ENCODE peak calls at places on chromosomes 2 and 18, in six cellular contexts. I, L, J, C, K and P are unnamed samples.

GRCh38 chr18:43068781-43069180 is 46.7 kb downstream of the RIT2 start:
- DNase-seq in I (no peak), L (no peak), J (no peak), C (no peak), K (no peak), P (no peak)

GRCh38 chr2:65666156-65666725 is 233.8 kb upstream of the SPRED2 start:
- DNase-seq in I (peak; percentile 70), L (no peak), J (no peak), C (peak; percentile 18), K (no peak), P (no peak)

GRCh38 chr2:12720181-12720580 is 3.4 kb downstream of the TRIB2 start:
- DNase-seq in I (peak; percentile 40), L (no peak), J (no peak), C (no peak), K (no peak), P (no peak)

GRCh38 chr18:77131652-77132368 is 773 bp downstream of the MBP start:
- DNase-seq in I (no peak), L (peak; percentile 29), J (peak; percentile 20), C (no peak), K (peak; percentile 85), P (no peak)

GRCh38 chr2:18266188-18266587 is 294.3 kb downstream of the RDH14 start:
- DNase-seq in I (no peak), L (no peak), J (no peak), C (no peak), K (no peak), P (no peak)

GRCh38 chr2:222203031-222203430 is 95.8 kb downstream of the PAX3 start:
- DNase-seq in I (no peak), L (no peak), J (no peak), C (peak; percentile 18), K (no peak), P (no peak)

GRCh38 chr2:111705711-111706323 is 178.2 kb downstream of the ANAPC1 start:
- DNase-seq in I (peak; percentile 89), L (peak; percentile 69), J (no peak), C (peak; percentile 100), K (no peak), P (no peak)

GRCh38 chr18:62938006-62938405 is 222.7 kb downstream of the PHLPP1 start:
- DNase-seq in I (peak; percentile 75), L (no peak), J (no peak), C (no peak), K (no peak), P (no peak)

GRCh38 chr18:50622865-50623393 is 63.0 kb downstream of the MAPK4 start:
- DNase-seq in I (no peak), L (no peak), J (no peak), C (no peak), K (peak; percentile 10), P (no peak)

GRCh38 chr2:239789711-239790110 is 235.4 kb downstream of the NDUFA10 start:
- DNase-seq in I (no peak), L (no peak), J (no peak), C (no peak), K (peak; percentile 41), P (no peak)

GRCh38 chr18:26621161-26622026 is 73.0 kb upstream of the KCTD1 start:
- DNase-seq in I (peak; percentile 36), L (no peak), J (no peak), C (no peak), K (no peak), P (no peak)

GRCh38 chr18:40698129-40698528 is 1256.9 kb upstream of the PIK3C3 start:
- DNase-seq in I (no peak), L (no peak), J (no peak), C (no peak), K (no peak), P (no peak)

GRCh38 chr2:9738718-9739496 is 104.4 kb upstream of the TAF1B start:
- DNase-seq in I (peak; percentile 12), L (no peak), J (no peak), C (no peak), K (peak; percentile 82), P (no peak)

GRCh38 chr2:2581331-2582159 is 250.5 kb upstream of the MYT1L start:
- DNase-seq in I (no peak), L (no peak), J (no peak), C (no peak), K (no peak), P (no peak)

GRCh38 chr18:11019295-11019694 is 130.1 kb downstream of the PIEZO2 start:
- DNase-seq in I (no peak), L (no peak), J (no peak), C (no peak), K (no peak), P (no peak)

GRCh38 chr2:79393806-79394484 is 118.9 kb upstream of the CTNNA2 start:
- DNase-seq in I (no peak), L (no peak), J (no peak), C (no peak), K (no peak), P (no peak)

GRCh38 chr2:157898591-157898996 is 22.5 kb upstream of the ACVR1 start:
- DNase-seq in I (peak; percentile 96), L (no peak), J (peak; percentile 26), C (peak; percentile 71), K (no peak), P (no peak)

GRCh38 chr2:30368258-30368657 is 78.8 kb upstream of the LCLAT1 start:
- DNase-seq in I (no peak), L (peak; percentile 57), J (no peak), C (no peak), K (no peak), P (no peak)